ENCODE peak calls at places on chromosomes 3 and 15, in four cellular contexts. Y is GM04503, R is testis, N is sigmoid colon. G is an unnamed sample.

GRCh38 chr15:29921130-29921601 is 98.9 kb upstream of the TJP1 start:
- DNase-seq in Y (no peak), R (no peak), N (no peak), G (no peak)

GRCh38 chr3:100297784-100298183 is 36.8 kb upstream of the NIT2 start:
- DNase-seq in Y (no peak), R (no peak), N (no peak), G (no peak)

GRCh38 chr15:68463996-68464395 is 32.0 kb upstream of the ITGA11 start:
- DNase-seq in Y (no peak), R (no peak), N (no peak), G (no peak)

GRCh38 chr3:169575381-169575780 is 88.1 kb downstream of the MECOM start:
- DNase-seq in Y (peak; percentile 2), R (no peak), N (no peak), G (no peak)

GRCh38 chr3:170589113-170589512 is 3.2 kb upstream of the SLC7A14 start:
- DNase-seq in Y (no peak), R (no peak), N (no peak), G (no peak)

GRCh38 chr3:87233805-87234204 is 6.7 kb downstream of the CHMP2B start:
- DNase-seq in Y (no peak), R (no peak), N (no peak), G (no peak)

GRCh38 chr15:88629071-88629470 is 7.9 kb downstream of the AEN start:
- DNase-seq in Y (no peak), R (no peak), N (no peak), G (peak; percentile 78)

GRCh38 chr3:89572261-89572660 is 464.8 kb downstream of the EPHA3 start:
- DNase-seq in Y (no peak), R (no peak), N (no peak), G (no peak)

G was measured in spleen.